ENCODE peak calls at places on chromosomes 1 and 21, in four cellular contexts. Y is GM12878, W is K562, J is HepG2. R is an unnamed sample.

GRCh38 chr1:248622491-248623106 is 12.3 kb downstream of the OR2T11 start:
- DNase-seq in J (peak), W (peak), Y (no peak), R (peak)

GRCh38 chr1:226820935-226821718 is 49.3 kb upstream of the PSEN2 start:
- DNase-seq in W (peak), J (no peak), Y (no peak), R (peak)

GRCh38 chr1:98903726-98904125 is 100.9 kb downstream of the PLPPR5 start:
- DNase-seq in Y (no peak), J (no peak), W (no peak), R (no peak)

GRCh38 chr1:213423041-213423440 is 372.0 kb downstream of the RPS6KC1 start:
- DNase-seq in Y (no peak), W (no peak), J (no peak), R (no peak)

GRCh38 chr1:165376041-165376810 is 19.7 kb upstream of the LMX1A start:
- DNase-seq in J (no peak), W (peak), Y (no peak), R (peak)

GRCh38 chr1:201653238-201653637 is 114.3 kb downstream of the NAV1 start:
- DNase-seq in W (no peak), Y (no peak), J (no peak), R (no peak)

GRCh38 chr1:22210636-22211035 is 67.7 kb upstream of the WNT4 start:
- DNase-seq in J (no peak), Y (no peak), W (no peak), R (no peak)

GRCh38 chr1:90707363-90707710 is 9.8 kb downstream of the BARHL2 start:
- DNase-seq in J (peak), Y (no peak), W (peak), R (peak)

GRCh38 chr1:227190321-227190720 is 128.0 kb downstream of the CDC42BPA start:
- DNase-seq in J (no peak), Y (no peak), W (no peak), R (no peak)

GRCh38 chr1:117632269-117633067 is 26.6 kb downstream of the TENT5C start:
- DNase-seq in Y (no peak), W (no peak), J (no peak), R (no peak)

GRCh38 chr1:160488347-160489058 is 34.6 kb downstream of the SLAMF6 start:
- DNase-seq in J (no peak), Y (peak), W (no peak), R (no peak)

GRCh38 chr1:219312967-219313366 is 139.3 kb downstream of the LYPLAL1 start:
- DNase-seq in W (no peak), J (peak), Y (no peak), R (no peak)

GRCh38 chr1:52518962-52519361 is 33.9 kb downstream of the TUT4 start:
- DNase-seq in Y (no peak), W (no peak), J (no peak), R (no peak)

GRCh38 chr1:2595261-2595811 is 8.8 kb downstream of the PRXL2B start:
- DNase-seq in J (no peak), Y (no peak), W (no peak), R (no peak)

GRCh38 chr21:45341779-45342178 is 54.1 kb upstream of the POFUT2 start:
- DNase-seq in J (no peak), Y (no peak), W (no peak), R (no peak)

GRCh38 chr1:70685300-70686286 is 274.5 kb downstream of the CTH start:
- DNase-seq in J (peak), Y (peak), W (peak), R (peak)

GRCh38 chr1:22038036-22038435 is 14.5 kb upstream of the CDC42 start:
- DNase-seq in W (no peak), J (no peak), Y (no peak), R (no peak)

GRCh38 chr1:234533034-234533571 is 54.1 kb upstream of the TARBP1 start:
- DNase-seq in W (no peak), J (no peak), Y (no peak), R (no peak)

GRCh38 chr1:119336738-119337315 is 31.8 kb upstream of the HAO2 start:
- DNase-seq in Y (no peak), J (no peak), W (no peak), R (no peak)

GRCh38 chr1:64545118-64545916 is 75.4 kb downstream of the CACHD1 start:
- DNase-seq in W (no peak), Y (no peak), J (no peak), R (no peak)

GRCh38 chr21:32001390-32001789 is 128.6 kb downstream of the HUNK start:
- DNase-seq in J (peak), W (no peak), Y (no peak), R (no peak)

GRCh38 chr1:182764029-182764768 is 25.4 kb upstream of the NPL start:
- DNase-seq in Y (no peak), W (no peak), J (no peak), R (no peak)

GRCh38 chr1:161196521-161197451 is 2.1 kb downstream of the ADAMTS4 start:
- DNase-seq in J (no peak), W (no peak), Y (no peak), R (no peak)

GRCh38 chr21:25186278-25186677 is 421.0 kb downstream of the MRPL39 start:
- DNase-seq in Y (peak), J (no peak), W (no peak), R (no peak)

GRCh38 chr1:35367914-35368313 is 99.4 kb downstream of the ZMYM4 start:
- DNase-seq in W (no peak), Y (no peak), J (no peak), R (no peak)

GRCh38 chr1:208766812-208767211 is 522.6 kb upstream of the PLXNA2 start:
- DNase-seq in J (no peak), W (no peak), Y (no peak), R (no peak)

GRCh38 chr1:164337885-164338284 is 221.1 kb upstream of the PBX1 start:
- DNase-seq in W (no peak), J (peak), Y (no peak), R (no peak)

GRCh38 chr1:35369922-35370671 is 101.6 kb downstream of the ZMYM4 start:
- DNase-seq in W (peak), J (no peak), Y (no peak), R (peak)

GRCh38 chr1:5994713-5995621 is 2.7 kb upstream of the NPHP4 start:
- DNase-seq in Y (peak), J (no peak), W (no peak), R (no peak)

GRCh38 chr21:45901061-45901690 is 80.4 kb upstream of the COL6A1 start:
- DNase-seq in Y (no peak), J (no peak), W (no peak), R (no peak)

GRCh38 chr1:84780000-84780716 is 89.9 kb upstream of the SSX2IP start:
- DNase-seq in W (no peak), Y (no peak), J (no peak), R (no peak)

GRCh38 chr1:208198271-208198670 is 45.9 kb downstream of the PLXNA2 start:
- DNase-seq in Y (no peak), W (no peak), J (no peak), R (no peak)

GRCh38 chr1:39214998-39215873 is 10.7 kb downstream of the MACF1 start:
- DNase-seq in Y (peak), W (peak), J (peak), R (no peak)

GRCh38 chr1:117142200-117142599 is 20.7 kb upstream of the TRIM45 start:
- DNase-seq in J (no peak), W (no peak), Y (no peak), R (no peak)

GRCh38 chr1:6657138-6657537 is 32.5 kb downstream of the THAP3 start:
- DNase-seq in Y (no peak), J (no peak), W (no peak), R (no peak)

GRCh38 chr1:77976433-77977076 is 2.3 kb downstream of the FUBP1 start:
- DNase-seq in W (no peak), Y (no peak), J (no peak), R (no peak)

DNA sequence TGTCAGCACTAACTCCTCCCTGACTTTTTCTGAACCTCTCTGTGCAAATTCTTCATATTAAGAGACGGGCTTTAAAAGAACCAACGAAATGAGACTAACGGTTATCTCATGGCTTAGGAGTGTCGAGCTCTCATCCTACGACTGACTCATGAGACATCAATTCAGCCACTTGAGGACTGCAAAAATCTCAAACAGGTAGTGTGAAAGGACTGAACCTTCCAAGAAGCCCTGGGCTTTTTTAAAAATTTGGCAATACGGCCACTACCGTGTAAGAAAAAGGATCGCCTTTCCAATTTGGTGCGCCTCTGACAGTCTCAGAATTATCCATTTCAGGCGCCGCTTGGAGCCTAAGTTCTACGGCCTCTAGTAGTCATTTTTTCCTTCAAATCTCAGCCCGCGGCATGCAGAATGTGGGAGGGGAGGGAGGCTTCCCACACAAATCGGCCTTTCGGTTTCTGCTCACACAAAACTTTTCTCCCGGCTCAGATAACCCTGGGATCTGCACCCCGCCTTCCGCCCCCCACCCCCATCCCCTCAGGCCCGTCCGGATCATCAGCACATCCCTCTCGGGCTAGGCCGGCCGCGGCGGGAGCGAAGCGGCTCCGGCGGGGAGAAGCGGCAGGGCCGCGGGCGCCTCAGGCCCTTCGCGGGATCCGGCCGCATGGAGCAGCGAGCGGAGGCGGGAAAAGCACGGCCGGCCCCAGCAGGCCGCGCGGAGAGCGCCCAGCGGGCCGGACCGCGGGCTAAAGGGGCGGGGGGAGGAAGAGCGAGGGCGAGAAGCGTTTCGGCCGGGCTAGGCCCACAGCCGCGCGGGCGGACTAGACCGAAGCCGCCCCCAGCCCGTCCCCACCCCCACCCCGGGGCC is 606 bp downstream of the HNRNPR start:
- DNase-seq in J (peak), W (no peak), Y (no peak), R (peak)
- TF ChIP-seq TARDBP in J (no peak), W (no peak), Y (no peak), R (no peak)

DNA sequence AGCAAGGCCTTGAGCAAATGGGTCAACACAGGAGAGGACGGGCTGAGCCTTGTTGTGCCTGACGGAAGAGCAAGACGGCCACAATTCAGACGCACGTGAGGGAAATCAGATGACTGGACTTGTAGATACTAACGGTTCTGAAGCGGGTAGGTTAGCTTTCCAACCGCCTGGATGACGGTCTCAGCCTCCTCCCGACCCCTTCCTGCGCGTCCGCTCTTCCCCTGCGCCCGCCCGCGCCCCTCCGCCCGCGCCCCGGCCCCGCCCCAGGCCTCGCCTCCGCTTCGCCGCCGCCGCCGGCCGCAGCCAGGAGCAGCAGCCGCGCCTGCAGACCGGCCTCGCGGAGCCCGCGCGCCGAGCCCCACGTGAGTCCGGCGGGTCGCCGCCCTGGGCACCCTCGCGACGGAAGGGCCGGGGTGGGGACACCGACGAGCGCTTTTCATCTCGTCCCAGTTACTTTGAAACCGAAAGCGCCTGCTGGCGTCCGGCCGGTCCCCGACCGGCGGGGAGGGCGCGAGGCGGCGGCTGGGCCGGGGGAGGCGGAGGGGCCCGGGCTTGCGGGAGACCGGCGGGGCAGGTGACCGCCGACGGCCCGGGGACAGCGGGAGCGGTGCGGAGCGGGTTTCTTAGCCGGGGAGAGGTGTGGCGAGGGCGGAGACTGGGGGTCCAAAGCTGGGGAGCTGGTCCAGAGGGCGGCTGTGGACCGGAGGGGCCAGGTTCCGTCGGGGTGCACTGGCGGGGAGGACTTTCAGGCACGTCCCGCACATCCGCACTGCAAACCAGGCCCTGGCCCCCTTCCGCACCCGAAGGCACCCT is at the start of gene TRAF5:
- DNase-seq in Y (no peak), J (no peak), W (peak), R (peak)
- TF ChIP-seq TARDBP in Y (no peak), J (no peak), W (no peak), R (no peak)

GRCh38 chr1:206925116-206925736 is 3.5 kb upstream of the FCMR start:
- DNase-seq in Y (peak), W (peak), J (peak), R (no peak)
- TF ChIP-seq TARDBP in Y (no peak), W (no peak), J (no peak), R (no peak)

GRCh38 chr1:196180847-196181593 is 427.2 kb downstream of the KCNT2 start:
- DNase-seq in Y (no peak), J (no peak), W (no peak), R (no peak)
- TF ChIP-seq TARDBP in Y (no peak), J (no peak), W (no peak), R (no peak)

GRCh38 chr1:44072204-44072603 is 40.9 kb upstream of the SLC6A9 start:
- DNase-seq in Y (no peak), W (no peak), J (no peak), R (no peak)

GRCh38 chr1:44073528-44073927 is 42.3 kb upstream of the SLC6A9 start:
- DNase-seq in Y (no peak), J (no peak), W (no peak), R (no peak)

GRCh38 chr1:44067258-44068250 is 36.3 kb upstream of the SLC6A9 start:
- DNase-seq in J (no peak), Y (peak), W (no peak), R (no peak)

GRCh38 chr1:44062656-44063055 is 31.4 kb upstream of the SLC6A9 start:
- DNase-seq in J (no peak), W (no peak), Y (no peak), R (no peak)

DNA sequence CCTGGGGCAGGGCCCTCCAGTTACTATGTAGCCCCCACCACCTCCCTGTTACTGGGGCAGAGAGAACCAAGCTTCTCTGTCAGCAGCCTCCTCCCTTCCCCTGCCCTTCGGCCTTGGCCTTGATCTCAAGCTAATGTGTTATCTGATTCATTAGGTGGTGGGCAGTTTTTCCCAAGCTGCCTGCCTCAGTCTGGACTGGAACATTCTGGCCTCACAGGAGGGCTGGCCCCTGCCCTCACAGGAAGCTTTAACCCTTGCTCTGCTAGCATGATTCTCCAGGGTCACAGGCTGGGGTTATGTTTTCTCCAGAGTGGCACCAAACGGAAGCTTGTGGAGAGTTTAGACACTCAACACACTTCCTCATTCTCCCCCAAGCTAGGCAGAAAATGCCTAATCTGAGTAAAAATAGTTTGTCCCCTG is 37.2 kb upstream of the SLC6A9 start:
- DNase-seq in W (no peak), J (no peak), Y (peak), R (no peak)
- TF ChIP-seq TARDBP in W (no peak), J (no peak), Y (no peak), R (no peak)

GRCh38 chr1:214658175-214658574 is 55.2 kb downstream of the CENPF start:
- DNase-seq in Y (no peak), W (no peak), J (no peak), R (no peak)

GRCh38 chr1:214660190-214660589 is 57.2 kb downstream of the CENPF start:
- DNase-seq in J (no peak), Y (no peak), W (no peak), R (no peak)

GRCh38 chr1:214657299-214657698 is 54.3 kb downstream of the CENPF start:
- DNase-seq in W (no peak), J (no peak), Y (no peak), R (no peak)

GRCh38 chr1:214660900-214661299 is 57.9 kb downstream of the CENPF start:
- DNase-seq in Y (no peak), W (no peak), J (peak), R (peak)

GRCh38 chr1:214658785-214659184 is 55.8 kb downstream of the CENPF start:
- DNase-seq in Y (no peak), W (peak), J (peak), R (peak)
- TF ChIP-seq TARDBP in Y (no peak), W (no peak), J (no peak), R (no peak)

DNA sequence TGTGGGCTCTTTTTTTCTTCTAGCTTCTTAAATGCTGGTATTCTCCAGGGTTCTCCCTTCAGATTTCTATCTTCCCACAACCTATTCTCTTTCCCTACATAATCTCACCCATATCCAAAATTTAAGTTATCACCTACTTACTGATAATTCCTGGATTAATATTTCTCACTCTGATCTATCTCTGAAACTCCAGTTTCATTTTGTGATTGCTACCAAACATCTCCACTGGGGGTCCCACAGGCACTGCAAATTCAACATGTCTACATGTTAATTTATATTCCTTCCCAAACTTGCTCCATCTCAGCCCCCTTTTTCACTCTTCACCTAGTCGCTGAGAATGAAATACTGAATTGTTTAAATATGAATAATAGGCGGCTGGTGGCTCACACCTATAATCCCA is 9.9 kb upstream of the C1orf141 start:
- DNase-seq in Y (no peak), W (peak), J (no peak), R (peak)
- TF ChIP-seq TARDBP in Y (no peak), W (no peak), J (no peak), R (no peak)

GRCh38 chr1:50425376-50426107 is 2.3 kb upstream of the DMRTA2 start:
- DNase-seq in W (no peak), Y (no peak), J (no peak), R (no peak)
- TF ChIP-seq TARDBP in W (no peak), Y (no peak), J (no peak), R (no peak)

DNA sequence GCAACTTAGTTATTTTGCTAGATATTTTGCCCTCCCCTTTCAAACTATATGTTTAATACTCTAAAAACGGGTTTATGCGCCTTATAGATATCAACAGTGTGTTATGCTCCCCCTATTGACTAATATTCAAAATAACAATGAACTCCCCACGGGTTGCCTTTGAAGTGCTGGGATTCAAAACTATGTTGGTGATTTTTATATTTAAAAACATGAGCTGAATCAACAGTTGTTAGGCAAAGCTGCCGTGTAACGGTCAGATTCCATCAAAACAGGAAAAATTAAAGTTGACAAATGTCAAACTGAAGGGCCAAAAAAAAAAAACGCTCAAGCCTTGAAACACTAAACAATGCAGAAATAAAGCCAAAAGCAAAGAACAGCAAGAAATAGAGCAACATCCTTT is 2.5 kb downstream of the TGFBR3 start:
- DNase-seq in W (peak), Y (no peak), J (peak), R (no peak)
- TF ChIP-seq TARDBP in W (no peak), Y (no peak), J (no peak), R (no peak)

DNA sequence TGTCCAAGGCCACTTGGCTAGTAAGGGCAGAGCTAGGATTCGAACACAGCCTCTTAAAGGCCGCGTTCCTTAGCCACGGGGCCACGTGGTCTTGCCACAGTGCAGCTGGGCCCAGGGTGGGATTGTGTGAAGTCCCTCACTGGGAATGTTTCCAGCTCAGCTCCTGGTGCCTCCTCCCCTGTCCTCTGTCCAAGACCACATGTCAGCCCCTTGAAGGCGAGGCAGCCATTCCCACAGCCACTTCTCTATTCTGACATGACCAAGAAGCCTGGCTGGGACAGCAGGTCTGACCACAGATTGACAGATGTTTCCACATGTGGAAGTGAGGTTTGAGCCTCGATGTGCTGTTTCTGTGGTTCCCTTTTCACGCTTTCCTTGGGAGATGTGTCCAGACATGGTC is 57.6 kb downstream of the RUNX3 start:
- DNase-seq in J (no peak), Y (no peak), W (no peak), R (no peak)
- TF ChIP-seq TARDBP in J (no peak), Y (no peak), W (no peak), R (no peak)